ENCODE peak calls at places on chromosomes 6 and 20, in seven cellular contexts. L is HCT116, X is endodermal cell, C is fibroblast of lung, B is SK-N-SH, V is neuronal stem cell, Y is H1. R is an unnamed sample.

GRCh38 chr6:31655349-31656237 is at the start of gene APOM:
- DNase-seq in L (no peak), X (no peak), C (no peak), B (no peak), V (no peak), Y (no peak), R (no peak)

GRCh38 chr20:36017034-36017951 is 48.9 kb downstream of the CNBD2 start:
- DNase-seq in L (no peak), X (peak), C (peak), B (no peak), V (no peak), Y (no peak), R (no peak)

GRCh38 chr6:7215798-7216231 is 97.2 kb downstream of the SSR1 start:
- DNase-seq in L (no peak), X (no peak), C (no peak), B (no peak), V (no peak), Y (no peak), R (no peak)

GRCh38 chr6:36735110-36735971 is 37.7 kb downstream of the RAB44 start:
- DNase-seq in L (no peak), X (no peak), C (peak), B (no peak), V (no peak), Y (no peak), R (no peak)

GRCh38 chr6:2755456-2755855 is 4.7 kb upstream of the MYLK4 start:
- DNase-seq in L (no peak), X (no peak), C (no peak), B (no peak), V (no peak), Y (no peak), R (no peak)

GRCh38 chr6:42916288-42916687 is 435 bp downstream of the PTCRA start:
- DNase-seq in L (no peak), X (no peak), C (no peak), B (no peak), V (no peak), Y (no peak), R (no peak)

GRCh38 chr20:10077081-10077471 is 42.3 kb downstream of the ANKEF1 start:
- DNase-seq in L (no peak), X (peak), C (no peak), B (no peak), V (no peak), Y (no peak), R (peak)

GRCh38 chr6:48117246-48117645 is 6.2 kb upstream of the PTCHD4 start:
- DNase-seq in L (no peak), X (no peak), C (no peak), B (no peak), V (no peak), Y (no peak), R (no peak)

GRCh38 chr6:93964296-93964695 is 544.9 kb upstream of the EPHA7 start:
- DNase-seq in L (no peak), X (no peak), C (no peak), B (no peak), V (no peak), Y (no peak), R (no peak)

GRCh38 chr6:16227048-16227562 is 11.3 kb upstream of the GMPR start:
- DNase-seq in L (no peak), X (no peak), C (no peak), B (no peak), V (no peak), Y (no peak), R (no peak)

GRCh38 chr6:54267798-54268197 is 40.4 kb upstream of the TINAG start:
- DNase-seq in L (peak), X (peak), C (peak), B (peak), V (no peak), Y (no peak), R (peak)

GRCh38 chr6:122144229-122144628 is 255.2 kb upstream of the HSF2 start:
- DNase-seq in L (no peak), X (no peak), C (no peak), B (no peak), V (no peak), Y (no peak), R (no peak)

GRCh38 chr20:36859282-36859555 is 16.7 kb upstream of the TLDC2 start:
- DNase-seq in L (no peak), X (no peak), C (no peak), B (no peak), V (no peak), Y (no peak), R (no peak)

GRCh38 chr6:143271024-143271423 is 179.5 kb downstream of the ADAT2 start:
- DNase-seq in L (no peak), X (no peak), C (peak), B (peak), V (no peak), Y (no peak), R (no peak)

GRCh38 chr6:30926644-30927043 is 5.3 kb downstream of the SFTA2 start:
- DNase-seq in L (no peak), X (no peak), C (no peak), B (no peak), V (no peak), Y (no peak), R (no peak)

GRCh38 chr20:16476032-16476431 is 97.2 kb downstream of the KIF16B start:
- DNase-seq in L (peak), X (no peak), C (peak), B (peak), V (peak), Y (no peak), R (peak)

GRCh38 chr6:79077680-79078056 is 386 bp downstream of the PHIP start:
- DNase-seq in L (no peak), X (no peak), C (no peak), B (peak), V (no peak), Y (no peak), R (peak)

GRCh38 chr20:46784450-46785127 is 75.1 kb downstream of the SLC2A10 start:
- DNase-seq in L (no peak), X (no peak), C (peak), B (no peak), V (no peak), Y (no peak), R (no peak)

GRCh38 chr6:73062837-73063236 is 162.5 kb downstream of the KHDC1L start:
- DNase-seq in L (no peak), X (no peak), C (no peak), B (no peak), V (no peak), Y (no peak), R (no peak)

GRCh38 chr6:15313367-15313766 is 67.5 kb downstream of the JARID2 start:
- DNase-seq in L (no peak), X (no peak), C (no peak), B (no peak), V (no peak), Y (no peak), R (no peak)

GRCh38 chr20:23011008-23011721 is 23.9 kb upstream of the SSTR4 start:
- DNase-seq in L (no peak), X (no peak), C (no peak), B (no peak), V (no peak), Y (no peak), R (no peak)

GRCh38 chr6:81808834-81809598 is 56.5 kb upstream of the TENT5A start:
- DNase-seq in L (no peak), X (no peak), C (peak), B (no peak), V (no peak), Y (no peak), R (no peak)

GRCh38 chr20:13877789-13878188 is 93.0 kb downstream of the NDUFAF5 start:
- DNase-seq in L (no peak), X (no peak), C (no peak), B (no peak), V (no peak), Y (no peak), R (no peak)

GRCh38 chr6:121435444-121436069 is at the start of gene GJA1:
- DNase-seq in L (no peak), X (peak), C (peak), B (peak), V (peak), Y (peak), R (no peak)

GRCh38 chr20:61407561-61407960 is 155.5 kb downstream of the CDH4 start:
- DNase-seq in L (no peak), X (no peak), C (no peak), B (no peak), V (no peak), Y (no peak), R (peak)

GRCh38 chr20:8129211-8129986 is 2.7 kb upstream of the PLCB1 start:
- DNase-seq in L (no peak), X (no peak), C (peak), B (no peak), V (no peak), Y (no peak), R (no peak)

GRCh38 chr6:12001004-12001705 is 11.0 kb upstream of the HIVEP1 start:
- DNase-seq in L (no peak), X (no peak), C (peak), B (no peak), V (no peak), Y (no peak), R (no peak)

GRCh38 chr6:37038297-37039198 is 33.1 kb downstream of the FGD2 start:
- DNase-seq in L (no peak), X (no peak), C (peak), B (peak), V (no peak), Y (no peak), R (no peak)

GRCh38 chr20:49825521-49826033 is 12.9 kb downstream of the SLC9A8 start:
- DNase-seq in L (no peak), X (peak), C (no peak), B (no peak), V (no peak), Y (no peak), R (no peak)

GRCh38 chr6:137234505-137234863 is 15.3 kb upstream of the IFNGR1 start:
- DNase-seq in L (no peak), X (no peak), C (no peak), B (no peak), V (no peak), Y (no peak), R (no peak)

GRCh38 chr6:170031096-170031471 is 259.8 kb downstream of the DLL1 start:
- DNase-seq in L (no peak), X (no peak), C (peak), B (no peak), V (no peak), Y (no peak), R (no peak)

GRCh38 chr6:155315516-155315871 is 1.2 kb upstream of the TFB1M start:
- DNase-seq in L (no peak), X (no peak), C (peak), B (no peak), V (no peak), Y (no peak), R (no peak)

GRCh38 chr6:143575440-143575839 is 63.9 kb upstream of the FUCA2 start:
- DNase-seq in L (peak), X (peak), C (peak), B (peak), V (peak), Y (no peak), R (peak)

GRCh38 chr6:28643017-28643740 is 117.5 kb downstream of the GPX5 start:
- DNase-seq in L (peak), X (peak), C (peak), B (peak), V (no peak), Y (peak), R (peak)

GRCh38 chr6:52400316-52401041 is 19.7 kb upstream of the EFHC1 start:
- DNase-seq in L (no peak), X (no peak), C (no peak), B (no peak), V (no peak), Y (no peak), R (no peak)

GRCh38 chr6:98871057-98871456 is 36.7 kb downstream of the POU3F2 start:
- DNase-seq in L (no peak), X (no peak), C (peak), B (no peak), V (no peak), Y (no peak), R (no peak)

GRCh38 chr6:146620655-146621054 is 21.9 kb downstream of the ADGB start:
- DNase-seq in L (no peak), X (no peak), C (no peak), B (no peak), V (no peak), Y (no peak), R (no peak)

GRCh38 chr6:151060096-151060741 is 179.5 kb upstream of the AKAP12 start:
- DNase-seq in L (peak), X (no peak), C (peak), B (no peak), V (no peak), Y (no peak), R (no peak)

GRCh38 chr6:140001851-140002301 is 627.4 kb upstream of the CITED2 start:
- DNase-seq in L (no peak), X (no peak), C (peak), B (peak), V (no peak), Y (no peak), R (no peak)

GRCh38 chr6:135854799-135855198 is 3.3 kb downstream of the PDE7B start:
- DNase-seq in L (no peak), X (no peak), C (no peak), B (no peak), V (no peak), Y (no peak), R (no peak)
- H3K4me3 ChIP-seq in L (no peak), X (peak), C (no peak), B (no peak), V (no peak), Y (no peak), R (no peak)

DNA sequence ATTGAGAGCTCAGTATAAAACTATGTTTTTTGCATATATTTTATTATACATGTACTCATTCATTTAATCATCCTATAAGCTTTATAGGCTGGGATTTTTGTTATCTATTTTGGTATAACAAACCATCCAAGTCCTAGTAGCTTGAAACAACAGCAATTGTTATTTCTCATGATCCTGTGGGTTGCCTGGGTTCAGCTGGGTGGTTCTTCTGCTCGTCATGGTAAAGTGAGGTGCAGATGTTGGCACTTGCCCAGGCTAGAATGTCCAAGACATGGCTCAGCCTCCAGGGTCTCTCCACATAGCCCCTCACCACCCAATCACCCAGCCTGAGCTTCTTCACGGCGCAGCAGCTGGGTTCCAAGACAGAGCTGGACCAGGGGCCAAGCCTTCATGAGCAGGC is 20.8 kb upstream of the TM9SF4 start:
- DNase-seq in L (no peak), X (no peak), C (no peak), B (no peak), V (no peak), Y (no peak), R (no peak)
- H3K9ac ChIP-seq in L (no peak), X (no peak), C (no peak), B (no peak), V (no peak), Y (no peak), R (no peak)

DNA sequence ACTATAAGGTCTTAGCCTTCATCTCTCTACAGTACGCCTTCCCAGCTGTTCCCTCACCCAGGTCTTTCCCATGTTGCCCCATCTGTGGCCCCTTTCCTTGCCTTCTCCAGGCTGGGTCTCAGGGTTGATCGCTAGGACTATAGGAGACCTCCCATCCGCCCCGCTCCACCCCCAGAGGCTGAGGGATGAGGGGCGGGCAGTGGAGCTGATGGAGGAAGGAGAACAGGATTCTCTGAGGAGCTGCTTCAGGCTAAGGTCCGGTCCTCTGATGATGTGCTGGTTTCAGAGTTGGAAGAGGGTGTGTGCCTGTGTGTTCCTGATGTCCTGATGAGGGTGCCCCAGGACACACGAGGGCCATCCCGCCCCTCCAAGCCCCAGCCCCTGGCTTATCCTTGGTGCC is 154.8 kb upstream of the QKI start:
- DNase-seq in L (no peak), X (no peak), C (no peak), B (no peak), V (no peak), Y (no peak), R (no peak)
- H3K4me3 ChIP-seq in L (no peak), X (no peak), C (no peak), B (no peak), V (no peak), Y (no peak), R (no peak)

GRCh38 chr20:62458256-62459251 is 17.2 kb downstream of the GATA5 start:
- DNase-seq in L (no peak), X (no peak), C (no peak), B (no peak), V (no peak), Y (no peak), R (no peak)
- H3K9ac ChIP-seq in L (no peak), X (no peak), C (no peak), B (no peak), V (no peak), Y (no peak), R (no peak)

GRCh38 chr6:153994811-153995210 is 44.2 kb upstream of the OPRM1 start:
- DNase-seq in L (no peak), X (no peak), C (no peak), B (no peak), V (no peak), Y (no peak), R (no peak)

GRCh38 chr6:153997221-153997620 is 41.8 kb upstream of the OPRM1 start:
- DNase-seq in L (no peak), X (no peak), C (no peak), B (no peak), V (no peak), Y (no peak), R (no peak)

GRCh38 chr6:153989989-153990388 is 49.1 kb upstream of the OPRM1 start:
- DNase-seq in L (no peak), X (no peak), C (no peak), B (no peak), V (no peak), Y (no peak), R (no peak)

DNA sequence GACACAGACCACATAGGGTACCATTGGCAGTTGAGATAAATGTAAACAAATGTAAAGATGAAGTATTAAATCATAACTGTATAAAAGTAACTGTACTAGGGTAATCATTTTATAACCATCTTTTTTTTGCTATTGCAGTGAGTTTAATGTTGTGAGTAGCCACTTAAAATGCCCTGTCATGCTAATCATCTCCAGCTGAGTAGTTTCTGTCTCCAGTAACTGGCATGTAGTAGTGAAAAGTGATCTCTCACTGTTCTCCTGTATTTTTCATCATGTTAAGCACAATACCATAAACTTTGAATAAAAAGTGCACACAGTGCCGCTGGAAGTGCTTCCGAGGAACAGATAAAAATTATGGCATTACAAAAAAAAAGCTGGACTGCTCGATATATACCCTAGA is 45.0 kb upstream of the OPRM1 start:
- DNase-seq in L (no peak), X (no peak), C (no peak), B (peak), V (no peak), Y (no peak), R (no peak)
- H3K4me3 ChIP-seq in L (no peak), X (no peak), C (no peak), B (no peak), V (no peak), Y (no peak), R (no peak)

DNA sequence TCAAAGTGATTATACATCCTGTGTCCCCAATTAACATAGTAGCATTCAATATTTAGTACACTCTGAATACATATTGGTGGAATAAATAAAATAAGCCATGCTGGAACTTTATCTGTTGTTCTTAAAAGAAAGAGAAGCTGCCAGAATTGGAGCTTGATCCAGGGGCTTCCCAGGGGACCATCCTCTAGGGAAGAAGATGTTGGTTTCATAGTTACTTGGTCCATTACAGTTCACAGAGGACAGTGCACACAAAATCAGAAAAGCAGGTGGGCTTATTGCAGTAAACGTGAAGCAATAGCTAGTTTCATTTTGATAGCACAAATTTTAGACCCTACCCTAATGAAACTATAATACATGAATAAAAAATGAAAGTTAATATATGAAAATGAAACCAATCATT is 227.2 kb upstream of the MARCKS start:
- DNase-seq in L (no peak), X (no peak), C (no peak), B (no peak), V (no peak), Y (no peak), R (no peak)
- H3K9ac ChIP-seq in L (no peak), X (no peak), C (no peak), B (peak), V (no peak), Y (no peak), R (no peak)

R was measured in Karpas-422.